ENCODE peak calls at places on chromosomes 13 and 19, in eight cellular contexts. L is A673, R is ovary, N is breast epithelium, M is IMR-90, X is neural progenitor cell, P is A549, Q is stomach. F is an unnamed sample.
A peak's percentile ranks its signal among the peaks of the same experiment; 100 is the strongest.

GRCh38 chr13:107289540-107289939 is 721.6 kb upstream of the ARGLU1 start:
- DNase-seq in L (peak; percentile 89), R (no peak), N (no peak), M (peak; percentile 81), X (no peak), P (no peak), Q (no peak), F (no peak)

GRCh38 chr13:25249001-25249543 is 38.2 kb downstream of the MTMR6 start:
- DNase-seq in L (peak; percentile 80), R (no peak), N (no peak), M (peak; percentile 43), X (peak; percentile 53), P (no peak), Q (no peak), F (peak; percentile 43)

GRCh38 chr19:16628984-16629691 is 1.1 kb upstream of the MED26 start:
- DNase-seq in L (peak; percentile 57), R (peak; percentile 54), N (peak; percentile 30), M (peak; percentile 72), X (no peak), P (no peak), Q (peak; percentile 48), F (peak; percentile 62)

GRCh38 chr13:46307554-46307953 is 79.5 kb downstream of the RUBCNL start:
- DNase-seq in L (peak; percentile 44), R (no peak), N (no peak), M (no peak), X (no peak), P (no peak), Q (no peak), F (peak; percentile 10)

GRCh38 chr13:75486654-75487053 is 4.7 kb upstream of the TBC1D4 start:
- DNase-seq in L (no peak), R (no peak), N (no peak), M (no peak), X (no peak), P (no peak), Q (no peak), F (no peak)

GRCh38 chr19:16016226-16017137 is 59.8 kb upstream of the TPM4 start:
- DNase-seq in L (no peak), R (peak; percentile 12), N (no peak), M (no peak), X (no peak), P (no peak), Q (peak; percentile 22), F (no peak)

GRCh38 chr19:33723512-33723911 is 73.2 kb upstream of the KCTD15 start:
- DNase-seq in L (no peak), R (no peak), N (no peak), M (no peak), X (no peak), P (no peak), Q (no peak), F (no peak)

GRCh38 chr19:35703343-35703742 is 1.0 kb upstream of the ZBTB32 start:
- DNase-seq in L (no peak), R (no peak), N (no peak), M (no peak), X (no peak), P (peak; percentile 59), Q (no peak), F (no peak)

GRCh38 chr13:106566682-106567420 is 1.1 kb downstream of the ARGLU1 start:
- DNase-seq in L (peak; percentile 51), R (peak; percentile 60), N (peak; percentile 45), M (peak; percentile 62), X (peak; percentile 62), P (peak; percentile 35), Q (peak; percentile 63), F (peak; percentile 62)

GRCh38 chr13:111216166-111216960 is 101.3 kb downstream of the ARHGEF7 start:
- DNase-seq in L (peak; percentile 27), R (peak; percentile 64), N (no peak), M (peak; percentile 27), X (peak; percentile 76), P (peak; percentile 36), Q (peak; percentile 39), F (peak; percentile 45)

GRCh38 chr19:2027361-2027760 is 11.8 kb upstream of the BTBD2 start:
- DNase-seq in L (no peak), R (no peak), N (no peak), M (peak; percentile 69), X (no peak), P (no peak), Q (no peak), F (peak; percentile 88)

GRCh38 chr13:63497601-63498000 is 2082.0 kb upstream of the PCDH20 start:
- DNase-seq in L (no peak), R (no peak), N (no peak), M (peak; percentile 41), X (no peak), P (no peak), Q (no peak), F (peak; percentile 49)

GRCh38 chr13:63501702-63502101 is 2086.1 kb upstream of the PCDH20 start:
- DNase-seq in L (no peak), R (no peak), N (no peak), M (peak; percentile 2), X (no peak), P (no peak), Q (no peak), F (peak; percentile 17)
- H3K4me3 ChIP-seq in L (no peak overlapping the region), R (no peak overlapping the region), N (no peak overlapping the region), M (no peak overlapping the region), X (no peak overlapping the region), P (no peak overlapping the region), Q (no peak overlapping the region), F (no peak overlapping the region)

DNA sequence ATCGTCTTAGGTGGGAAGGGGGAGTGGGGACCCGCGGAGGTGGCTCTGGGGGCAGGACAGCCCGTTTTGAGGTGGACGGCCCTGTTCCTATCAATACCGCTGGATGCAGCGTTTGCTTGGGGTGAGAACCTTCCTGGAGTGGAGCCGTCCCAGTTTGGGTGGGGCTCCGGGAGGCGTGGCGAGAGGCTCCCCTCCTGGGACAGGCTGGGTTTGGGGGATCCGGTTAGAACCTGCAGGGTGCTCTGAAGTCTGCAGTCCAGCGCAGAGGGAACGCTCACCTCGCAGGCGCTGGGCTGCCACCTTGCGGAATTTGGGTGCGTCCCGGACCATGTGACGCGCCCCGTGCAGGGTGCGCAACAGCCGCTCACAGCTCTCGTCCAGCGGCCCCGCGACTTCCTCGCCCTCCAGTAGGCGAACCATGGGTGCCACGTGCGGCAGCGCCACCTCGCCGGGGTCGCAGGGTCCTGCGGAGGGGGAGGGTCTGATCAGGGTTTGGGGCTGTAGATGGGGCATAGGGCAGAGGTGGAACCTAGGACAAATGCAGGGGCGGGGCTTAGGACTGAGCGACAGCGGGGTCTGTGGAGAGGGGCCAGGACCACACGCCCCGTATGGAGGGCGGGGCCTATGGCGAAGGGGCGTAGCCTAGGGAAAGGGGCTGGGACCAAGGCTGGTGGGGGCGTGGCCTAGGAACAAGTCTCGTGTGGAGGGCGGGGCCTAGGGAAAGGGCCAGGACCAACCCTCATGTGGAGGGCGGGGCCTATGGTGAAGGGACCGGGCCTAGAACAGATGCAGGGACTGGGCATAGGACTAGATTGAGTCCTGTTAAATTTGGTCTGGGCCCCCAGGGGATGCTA is 13.8 kb downstream of the SH2D3A start:
- DNase-seq in L (peak; percentile 96), R (peak; percentile 88), N (no peak), M (peak; percentile 15), X (peak; percentile 97), P (peak; percentile 58), Q (peak; percentile 87), F (peak; percentile 72)
- TF ChIP-seq CTCF in L (peak; percentile 62), R (peak; percentile 72), N (no peak), M (no peak), X (peak; percentile 58), P (no peak), Q (peak; percentile 39), F (peak; percentile 29)

GRCh38 chr19:45020071-45020470 is 18.8 kb upstream of the CLASRP start:
- DNase-seq in L (no peak), R (no peak), N (no peak), M (no peak), X (no peak), P (no peak), Q (no peak), F (no peak)

GRCh38 chr19:45011959-45012358 is 10.7 kb downstream of the RELB start:
- DNase-seq in L (no peak), R (no peak), N (no peak), M (no peak), X (no peak), P (no peak), Q (no peak), F (no peak)

GRCh38 chr19:45021971-45022370 is 16.9 kb upstream of the CLASRP start:
- DNase-seq in L (no peak), R (no peak), N (no peak), M (no peak), X (no peak), P (no peak), Q (no peak), F (no peak)

GRCh38 chr19:45019187-45019586 is 17.9 kb downstream of the RELB start:
- DNase-seq in L (no peak), R (no peak), N (no peak), M (no peak), X (no peak), P (no peak), Q (no peak), F (no peak)

DNA sequence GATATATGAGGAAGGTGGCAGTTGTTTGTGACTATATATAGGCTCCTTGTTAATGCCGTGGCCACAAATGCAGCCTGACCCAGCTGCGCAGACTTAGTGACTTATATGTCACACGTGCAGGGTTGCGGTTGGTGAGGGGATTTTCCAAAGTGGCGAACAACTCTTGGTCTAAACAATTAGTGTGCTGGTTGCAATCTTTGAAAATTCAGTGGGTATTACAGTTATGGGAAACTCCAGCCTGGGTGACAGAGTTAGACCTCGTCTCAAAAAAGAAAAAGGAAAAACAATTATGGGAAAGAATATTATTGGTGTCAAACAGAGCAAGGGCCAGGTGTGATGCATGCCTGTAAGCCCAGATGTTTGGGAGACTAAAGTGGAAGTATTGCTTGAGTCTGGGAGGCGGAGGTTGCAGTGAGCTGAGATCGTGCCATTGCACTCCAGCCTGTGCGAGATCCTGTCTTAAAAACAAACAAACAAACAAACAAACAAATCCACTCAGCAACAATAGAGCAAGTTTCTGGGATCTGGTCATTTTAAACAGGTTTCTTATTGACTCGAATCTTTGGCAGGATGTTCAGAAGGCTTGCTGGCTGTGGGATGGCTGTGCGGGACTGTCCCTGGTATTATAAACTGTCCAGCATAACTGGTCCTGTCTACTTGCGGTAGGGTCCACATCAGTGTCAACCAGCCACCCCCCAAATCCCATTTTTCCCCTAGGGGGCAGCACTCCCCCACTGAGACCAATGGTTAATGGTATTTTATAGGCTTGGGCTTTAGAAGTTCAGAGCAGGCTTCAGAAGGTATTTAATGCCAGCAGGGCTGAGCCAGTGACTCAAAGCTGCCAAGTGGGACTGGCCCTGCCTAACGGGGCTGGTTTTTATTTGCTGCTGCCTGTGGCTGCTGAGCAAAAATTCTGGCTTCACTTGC is 15.4 kb downstream of the RELB start:
- DNase-seq in L (peak; percentile 86), R (peak; percentile 47), N (peak; percentile 66), M (peak; percentile 63), X (peak; percentile 79), P (peak; percentile 82), Q (peak; percentile 83), F (peak; percentile 74)
- H3K4me3 ChIP-seq in L (no peak overlapping the region), R (no peak overlapping the region), N (no peak overlapping the region), M (no peak overlapping the region), X (no peak overlapping the region), P (no peak overlapping the region), Q (no peak overlapping the region), F (no peak overlapping the region)

GRCh38 chr13:80413611-80414010 is 72.7 kb upstream of the SPRY2 start:
- DNase-seq in L (no peak), R (no peak), N (no peak), M (no peak), X (no peak), P (no peak), Q (no peak), F (no peak)
- TF ChIP-seq CTCF in L (no peak), R (no peak), N (no peak), M (no peak), X (no peak), P (no peak), Q (no peak), F (no peak)

GRCh38 chr13:98488736-98489135 is 88.2 kb downstream of the STK24 start:
- DNase-seq in L (no peak), R (no peak), N (no peak), M (no peak), X (no peak), P (no peak), Q (no peak), F (no peak)
- H3K4me3 ChIP-seq in L (no peak overlapping the region), R (no peak overlapping the region), N (no peak overlapping the region), M (no peak overlapping the region), X (no peak overlapping the region), P (no peak overlapping the region), Q (no peak overlapping the region), F (no peak overlapping the region)

F was measured in fibroblast of pulmonary artery.